ENCODE peak calls at places on chromosomes 6 and 20, in nine cellular contexts. One of them, this sample, is unnamed.

GRCh38 chr6:43753570-43754183 is 16.3 kb upstream of the VEGFA start:
- DNase-seq in astrocyte of the spinal cord: no peak
- DNase-seq in choroid plexus epithelial cell: no peak
- DNase-seq in amniotic stem cell: no peak
- DNase-seq in lower leg skin: no peak
- DNase-seq in neuronal stem cell: no peak
- DNase-seq in Daoy: no peak
- DNase-seq in progenitor cell of endocrine pancreas: no peak
- DNase-seq in tibial nerve: no peak
- DNase-seq in this sample: no peak

GRCh38 chr6:56445818-56446217 is 196.9 kb downstream of the DST start:
- DNase-seq in astrocyte of the spinal cord: no peak
- DNase-seq in choroid plexus epithelial cell: no peak
- DNase-seq in amniotic stem cell: no peak
- DNase-seq in lower leg skin: no peak
- DNase-seq in neuronal stem cell: no peak
- DNase-seq in Daoy: no peak
- DNase-seq in progenitor cell of endocrine pancreas: no peak
- DNase-seq in tibial nerve: no peak
- DNase-seq in this sample: no peak

GRCh38 chr6:163417595-163417994 is 3.1 kb downstream of the QKI start:
- DNase-seq in astrocyte of the spinal cord: no peak
- DNase-seq in choroid plexus epithelial cell: no peak
- DNase-seq in amniotic stem cell: no peak
- DNase-seq in lower leg skin: no peak
- DNase-seq in neuronal stem cell: no peak
- DNase-seq in Daoy: no peak
- DNase-seq in progenitor cell of endocrine pancreas: no peak
- DNase-seq in tibial nerve: no peak
- DNase-seq in this sample: no peak

GRCh38 chr20:63074631-63075030 is 67.9 kb upstream of the BHLHE23 start:
- DNase-seq in astrocyte of the spinal cord: no peak
- DNase-seq in choroid plexus epithelial cell: no peak
- DNase-seq in amniotic stem cell: no peak
- DNase-seq in lower leg skin: peak; percentile 46
- DNase-seq in neuronal stem cell: no peak
- DNase-seq in Daoy: no peak
- DNase-seq in progenitor cell of endocrine pancreas: no peak
- DNase-seq in tibial nerve: no peak
- DNase-seq in this sample: no peak

GRCh38 chr6:30763618-30764489 is 19.5 kb upstream of the IER3 start:
- DNase-seq in astrocyte of the spinal cord: peak; percentile 84
- DNase-seq in choroid plexus epithelial cell: peak; percentile 80
- DNase-seq in amniotic stem cell: no peak
- DNase-seq in lower leg skin: no peak
- DNase-seq in neuronal stem cell: no peak
- DNase-seq in Daoy: peak; percentile 93
- DNase-seq in progenitor cell of endocrine pancreas: no peak
- DNase-seq in tibial nerve: no peak
- DNase-seq in this sample: peak; percentile 86

GRCh38 chr6:15317251-15317650 is 71.4 kb downstream of the JARID2 start:
- DNase-seq in astrocyte of the spinal cord: no peak
- DNase-seq in choroid plexus epithelial cell: no peak
- DNase-seq in amniotic stem cell: no peak
- DNase-seq in lower leg skin: no peak
- DNase-seq in neuronal stem cell: no peak
- DNase-seq in Daoy: no peak
- DNase-seq in progenitor cell of endocrine pancreas: no peak
- DNase-seq in tibial nerve: no peak
- DNase-seq in this sample: no peak

GRCh38 chr20:15236812-15237211 is 899.4 kb upstream of the FLRT3 start:
- DNase-seq in astrocyte of the spinal cord: peak; percentile 23
- DNase-seq in choroid plexus epithelial cell: peak; percentile 67
- DNase-seq in amniotic stem cell: no peak
- DNase-seq in lower leg skin: no peak
- DNase-seq in neuronal stem cell: peak; percentile 14
- DNase-seq in Daoy: no peak
- DNase-seq in progenitor cell of endocrine pancreas: no peak
- DNase-seq in tibial nerve: no peak
- DNase-seq in this sample: no peak

GRCh38 chr20:44582321-44583025 is at the start of gene PKIG:
- DNase-seq in astrocyte of the spinal cord: peak; percentile 80
- DNase-seq in choroid plexus epithelial cell: peak; percentile 81
- DNase-seq in amniotic stem cell: peak; percentile 41
- DNase-seq in lower leg skin: no peak
- DNase-seq in neuronal stem cell: peak; percentile 26
- DNase-seq in Daoy: peak; percentile 87
- DNase-seq in progenitor cell of endocrine pancreas: no peak
- DNase-seq in tibial nerve: no peak
- DNase-seq in this sample: no peak

GRCh38 chr6:113829702-113830058 is 27.5 kb upstream of the MARCKS start:
- DNase-seq in astrocyte of the spinal cord: peak; percentile 81
- DNase-seq in choroid plexus epithelial cell: peak; percentile 70
- DNase-seq in amniotic stem cell: no peak
- DNase-seq in lower leg skin: no peak
- DNase-seq in neuronal stem cell: no peak
- DNase-seq in Daoy: no peak
- DNase-seq in progenitor cell of endocrine pancreas: no peak
- DNase-seq in tibial nerve: no peak
- DNase-seq in this sample: peak; percentile 61

GRCh38 chr6:127886603-127887002 is 14.3 kb downstream of the THEMIS start:
- DNase-seq in astrocyte of the spinal cord: no peak
- DNase-seq in choroid plexus epithelial cell: peak; percentile 18
- DNase-seq in amniotic stem cell: no peak
- DNase-seq in lower leg skin: no peak
- DNase-seq in neuronal stem cell: no peak
- DNase-seq in Daoy: no peak
- DNase-seq in progenitor cell of endocrine pancreas: no peak
- DNase-seq in tibial nerve: no peak
- DNase-seq in this sample: no peak

GRCh38 chr6:108435391-108435790 is 125.3 kb upstream of the FOXO3 start:
- DNase-seq in astrocyte of the spinal cord: no peak
- DNase-seq in choroid plexus epithelial cell: no peak
- DNase-seq in amniotic stem cell: no peak
- DNase-seq in lower leg skin: no peak
- DNase-seq in neuronal stem cell: no peak
- DNase-seq in Daoy: no peak
- DNase-seq in progenitor cell of endocrine pancreas: no peak
- DNase-seq in tibial nerve: no peak
- DNase-seq in this sample: no peak

GRCh38 chr6:47631248-47632196 is 66.9 kb upstream of the ADGRF4 start:
- DNase-seq in astrocyte of the spinal cord: peak; percentile 64
- DNase-seq in choroid plexus epithelial cell: peak; percentile 67
- DNase-seq in amniotic stem cell: no peak
- DNase-seq in lower leg skin: no peak
- DNase-seq in neuronal stem cell: peak; percentile 45
- DNase-seq in Daoy: peak; percentile 30
- DNase-seq in progenitor cell of endocrine pancreas: no peak
- DNase-seq in tibial nerve: no peak
- DNase-seq in this sample: peak; percentile 70

GRCh38 chr6:118869350-118869749 is 24.6 kb upstream of the ASF1A start:
- DNase-seq in astrocyte of the spinal cord: peak; percentile 61
- DNase-seq in choroid plexus epithelial cell: peak; percentile 47
- DNase-seq in amniotic stem cell: no peak
- DNase-seq in lower leg skin: no peak
- DNase-seq in neuronal stem cell: no peak
- DNase-seq in Daoy: no peak
- DNase-seq in progenitor cell of endocrine pancreas: no peak
- DNase-seq in tibial nerve: no peak
- DNase-seq in this sample: peak; percentile 45

GRCh38 chr20:56628015-56628872 is 862 bp upstream of the TFAP2C start:
- DNase-seq in astrocyte of the spinal cord: no peak
- DNase-seq in choroid plexus epithelial cell: peak; percentile 14
- DNase-seq in amniotic stem cell: no peak
- DNase-seq in lower leg skin: no peak
- DNase-seq in neuronal stem cell: no peak
- DNase-seq in Daoy: peak; percentile 26
- DNase-seq in progenitor cell of endocrine pancreas: no peak
- DNase-seq in tibial nerve: no peak
- DNase-seq in this sample: peak; percentile 21

GRCh38 chr6:8990075-8990474 is 554.7 kb upstream of the SLC35B3 start:
- DNase-seq in astrocyte of the spinal cord: no peak
- DNase-seq in choroid plexus epithelial cell: no peak
- DNase-seq in amniotic stem cell: no peak
- DNase-seq in lower leg skin: no peak
- DNase-seq in neuronal stem cell: no peak
- DNase-seq in Daoy: no peak
- DNase-seq in progenitor cell of endocrine pancreas: no peak
- DNase-seq in tibial nerve: no peak
- DNase-seq in this sample: no peak

GRCh38 chr20:57263127-57263609 is 3.3 kb downstream of the BMP7 start:
- DNase-seq in astrocyte of the spinal cord: no peak
- DNase-seq in choroid plexus epithelial cell: no peak
- DNase-seq in amniotic stem cell: no peak
- DNase-seq in lower leg skin: no peak
- DNase-seq in neuronal stem cell: no peak
- DNase-seq in Daoy: no peak
- DNase-seq in progenitor cell of endocrine pancreas: no peak
- DNase-seq in tibial nerve: no peak
- DNase-seq in this sample: no peak

GRCh38 chr20:32247957-32248497 is 29.4 kb upstream of the KIF3B start:
- DNase-seq in astrocyte of the spinal cord: no peak
- DNase-seq in choroid plexus epithelial cell: no peak
- DNase-seq in amniotic stem cell: no peak
- DNase-seq in lower leg skin: no peak
- DNase-seq in neuronal stem cell: no peak
- DNase-seq in Daoy: no peak
- DNase-seq in progenitor cell of endocrine pancreas: no peak
- DNase-seq in tibial nerve: no peak
- DNase-seq in this sample: no peak

GRCh38 chr6:103937389-103937788 is 922.3 kb downstream of the HACE1 start:
- DNase-seq in astrocyte of the spinal cord: no peak
- DNase-seq in choroid plexus epithelial cell: no peak
- DNase-seq in amniotic stem cell: no peak
- DNase-seq in lower leg skin: no peak
- DNase-seq in neuronal stem cell: no peak
- DNase-seq in Daoy: no peak
- DNase-seq in progenitor cell of endocrine pancreas: no peak
- DNase-seq in tibial nerve: no peak
- DNase-seq in this sample: no peak

GRCh38 chr6:40642190-40642589 is 55.0 kb upstream of the LRFN2 start:
- DNase-seq in astrocyte of the spinal cord: no peak
- DNase-seq in choroid plexus epithelial cell: no peak
- DNase-seq in amniotic stem cell: no peak
- DNase-seq in lower leg skin: no peak
- DNase-seq in neuronal stem cell: no peak
- DNase-seq in Daoy: no peak
- DNase-seq in progenitor cell of endocrine pancreas: no peak
- DNase-seq in tibial nerve: no peak
- DNase-seq in this sample: no peak

GRCh38 chr20:32823078-32823477 is 3.3 kb downstream of the MAPRE1 start:
- DNase-seq in astrocyte of the spinal cord: peak; percentile 66
- DNase-seq in choroid plexus epithelial cell: peak; percentile 88
- DNase-seq in amniotic stem cell: peak; percentile 5
- DNase-seq in lower leg skin: peak; percentile 87
- DNase-seq in neuronal stem cell: no peak
- DNase-seq in Daoy: peak; percentile 61
- DNase-seq in progenitor cell of endocrine pancreas: no peak
- DNase-seq in tibial nerve: no peak
- DNase-seq in this sample: peak; percentile 26

GRCh38 chr6:44128020-44128917 is 915 bp downstream of the TMEM63B start:
- DNase-seq in astrocyte of the spinal cord: no peak
- DNase-seq in choroid plexus epithelial cell: peak; percentile 25
- DNase-seq in amniotic stem cell: peak; percentile 13
- DNase-seq in lower leg skin: peak; percentile 88
- DNase-seq in neuronal stem cell: no peak
- DNase-seq in Daoy: peak; percentile 39
- DNase-seq in progenitor cell of endocrine pancreas: peak; percentile 28
- DNase-seq in tibial nerve: no peak
- DNase-seq in this sample: peak; percentile 60

GRCh38 chr6:33787954-33788693 is 806 bp downstream of the LEMD2 start:
- DNase-seq in astrocyte of the spinal cord: peak; percentile 74
- DNase-seq in choroid plexus epithelial cell: peak; percentile 92
- DNase-seq in amniotic stem cell: no peak
- DNase-seq in lower leg skin: peak; percentile 96
- DNase-seq in neuronal stem cell: no peak
- DNase-seq in Daoy: peak; percentile 91
- DNase-seq in progenitor cell of endocrine pancreas: no peak
- DNase-seq in tibial nerve: peak; percentile 35
- DNase-seq in this sample: peak; percentile 88

GRCh38 chr20:50561379-50562078 is 51.3 kb downstream of the PTPN1 start:
- DNase-seq in astrocyte of the spinal cord: peak; percentile 98
- DNase-seq in choroid plexus epithelial cell: peak; percentile 96
- DNase-seq in amniotic stem cell: peak; percentile 92
- DNase-seq in lower leg skin: no peak
- DNase-seq in neuronal stem cell: no peak
- DNase-seq in Daoy: peak; percentile 88
- DNase-seq in progenitor cell of endocrine pancreas: no peak
- DNase-seq in tibial nerve: no peak
- DNase-seq in this sample: peak; percentile 93

GRCh38 chr6:36666726-36667591 is 11.6 kb upstream of the CDKN1A start:
- DNase-seq in astrocyte of the spinal cord: peak; percentile 96
- DNase-seq in choroid plexus epithelial cell: peak; percentile 97
- DNase-seq in amniotic stem cell: peak; percentile 78
- DNase-seq in lower leg skin: peak; percentile 94
- DNase-seq in neuronal stem cell: peak; percentile 54
- DNase-seq in Daoy: peak; percentile 89
- DNase-seq in progenitor cell of endocrine pancreas: no peak
- DNase-seq in tibial nerve: peak; percentile 74
- DNase-seq in this sample: peak; percentile 36

GRCh38 chr6:73732845-73733675 is 37.1 kb downstream of the CD109 start:
- DNase-seq in astrocyte of the spinal cord: peak; percentile 73
- DNase-seq in choroid plexus epithelial cell: peak; percentile 90
- DNase-seq in amniotic stem cell: peak; percentile 39
- DNase-seq in lower leg skin: peak; percentile 91
- DNase-seq in neuronal stem cell: peak; percentile 75
- DNase-seq in Daoy: peak; percentile 83
- DNase-seq in progenitor cell of endocrine pancreas: peak; percentile 51
- DNase-seq in tibial nerve: peak; percentile 23
- DNase-seq in this sample: peak; percentile 80

GRCh38 chr6:53205778-53206177 is 57.1 kb upstream of the GCM1 start:
- DNase-seq in astrocyte of the spinal cord: no peak
- DNase-seq in choroid plexus epithelial cell: no peak
- DNase-seq in amniotic stem cell: no peak
- DNase-seq in lower leg skin: no peak
- DNase-seq in neuronal stem cell: no peak
- DNase-seq in Daoy: no peak
- DNase-seq in progenitor cell of endocrine pancreas: no peak
- DNase-seq in tibial nerve: no peak
- DNase-seq in this sample: no peak